ENCODE peak calls at places on chromosomes 13 and 19, in five cellular contexts. One of them, this sample, is unnamed. For H3K4me1, the result is how much of the 10 kb centered on the place peaks cover.

GRCh38 chr19:53958168-53958571 is 4.6 kb upstream of the CACNG8 start:
- DNase-seq in colonic mucosa: no peak
- DNase-seq in thoracic aorta: no peak
- DNase-seq in mucosa of descending colon: no peak
- DNase-seq in tibial artery: no peak
- DNase-seq in this sample: no peak

GRCh38 chr13:30622551-30622950 is 4.8 kb downstream of the USPL1 start:
- DNase-seq in thoracic aorta: no peak
- DNase-seq in mucosa of descending colon: no peak
- DNase-seq in tibial artery: no peak
- DNase-seq in colonic mucosa: no peak
- DNase-seq in this sample: no peak

GRCh38 chr19:40232479-40232878 is 6.0 kb upstream of the CCNP start:
- DNase-seq in colonic mucosa: no peak
- DNase-seq in mucosa of descending colon: no peak
- DNase-seq in tibial artery: peak
- DNase-seq in thoracic aorta: no peak
- DNase-seq in this sample: no peak

GRCh38 chr13:50098693-50099092 is 83.4 kb downstream of the KCNRG start:
- DNase-seq in thoracic aorta: no peak
- DNase-seq in tibial artery: no peak
- DNase-seq in colonic mucosa: no peak
- DNase-seq in mucosa of descending colon: no peak
- DNase-seq in this sample: no peak

GRCh38 chr13:49731766-49732165 is 40.5 kb upstream of the EBPL start:
- DNase-seq in tibial artery: no peak
- DNase-seq in colonic mucosa: no peak
- DNase-seq in thoracic aorta: no peak
- DNase-seq in mucosa of descending colon: no peak
- DNase-seq in this sample: no peak

GRCh38 chr13:113027095-113027494 is 58.1 kb downstream of the MCF2L start:
- DNase-seq in tibial artery: no peak
- DNase-seq in colonic mucosa: no peak
- DNase-seq in mucosa of descending colon: no peak
- DNase-seq in thoracic aorta: no peak
- DNase-seq in this sample: no peak

GRCh38 chr13:41403983-41404382 is 53.4 kb upstream of the RGCC start:
- DNase-seq in mucosa of descending colon: no peak
- DNase-seq in colonic mucosa: no peak
- DNase-seq in thoracic aorta: no peak
- DNase-seq in tibial artery: no peak
- DNase-seq in this sample: no peak

GRCh38 chr13:82011355-82011754 is 1670.4 kb upstream of the SPRY2 start:
- DNase-seq in thoracic aorta: no peak
- DNase-seq in tibial artery: no peak
- DNase-seq in mucosa of descending colon: no peak
- DNase-seq in colonic mucosa: no peak
- DNase-seq in this sample: no peak

GRCh38 chr19:35455616-35456201 is 7.7 kb downstream of the FFAR2 start:
- DNase-seq in tibial artery: no peak
- DNase-seq in mucosa of descending colon: no peak
- DNase-seq in colonic mucosa: no peak
- DNase-seq in thoracic aorta: no peak
- DNase-seq in this sample: no peak

GRCh38 chr13:93689333-93689732 is 462.7 kb downstream of the GPC6 start:
- DNase-seq in mucosa of descending colon: no peak
- DNase-seq in colonic mucosa: no peak
- DNase-seq in tibial artery: no peak
- DNase-seq in thoracic aorta: no peak
- DNase-seq in this sample: no peak

GRCh38 chr13:27956576-27957300 is 12.4 kb downstream of the CDX2 start:
- DNase-seq in thoracic aorta: no peak
- DNase-seq in colonic mucosa: peak
- DNase-seq in mucosa of descending colon: no peak
- DNase-seq in tibial artery: no peak
- DNase-seq in this sample: no peak

GRCh38 chr13:99916366-99917103 is 55.0 kb downstream of the ZIC5 start:
- DNase-seq in thoracic aorta: no peak
- DNase-seq in mucosa of descending colon: no peak
- DNase-seq in tibial artery: no peak
- DNase-seq in colonic mucosa: peak
- DNase-seq in this sample: no peak

GRCh38 chr13:59340151-59340550 is 823.6 kb downstream of the DIAPH3 start:
- DNase-seq in mucosa of descending colon: no peak
- DNase-seq in colonic mucosa: no peak
- DNase-seq in tibial artery: no peak
- DNase-seq in thoracic aorta: no peak
- DNase-seq in this sample: no peak

GRCh38 chr19:32407004-32407992 is 1.7 kb downstream of the DPY19L3 start:
- DNase-seq in colonic mucosa: no peak
- DNase-seq in thoracic aorta: no peak
- DNase-seq in tibial artery: no peak
- DNase-seq in mucosa of descending colon: no peak
- DNase-seq in this sample: no peak

GRCh38 chr19:7738023-7738422 is 6.1 kb upstream of the CLEC4G start:
- DNase-seq in colonic mucosa: no peak
- DNase-seq in thoracic aorta: no peak
- DNase-seq in mucosa of descending colon: no peak
- DNase-seq in tibial artery: no peak
- DNase-seq in this sample: no peak

GRCh38 chr19:32570081-32570785 is 10.8 kb upstream of the PDCD5 start:
- DNase-seq in mucosa of descending colon: peak
- DNase-seq in thoracic aorta: no peak
- DNase-seq in colonic mucosa: peak
- DNase-seq in tibial artery: no peak
- DNase-seq in this sample: no peak

GRCh38 chr19:42255766-42256750 is 1.1 kb upstream of the ERF start:
- DNase-seq in colonic mucosa: peak
- DNase-seq in thoracic aorta: no peak
- DNase-seq in mucosa of descending colon: peak
- DNase-seq in tibial artery: peak
- DNase-seq in this sample: peak

GRCh38 chr13:20191902-20192469 is 752 bp downstream of the GJB2 start:
- DNase-seq in tibial artery: no peak
- DNase-seq in mucosa of descending colon: peak
- DNase-seq in colonic mucosa: peak
- DNase-seq in thoracic aorta: no peak
- DNase-seq in this sample: no peak

GRCh38 chr19:401836-402535 is 7.0 kb downstream of the C2CD4C start:
- DNase-seq in colonic mucosa: no peak
- DNase-seq in mucosa of descending colon: no peak
- DNase-seq in tibial artery: no peak
- DNase-seq in thoracic aorta: no peak
- DNase-seq in this sample: no peak

GRCh38 chr19:51441410-51442390 is 16.6 kb downstream of the SIGLEC8 start:
- DNase-seq in thoracic aorta: no peak
- DNase-seq in colonic mucosa: peak
- DNase-seq in tibial artery: no peak
- DNase-seq in mucosa of descending colon: peak
- DNase-seq in this sample: no peak

GRCh38 chr13:77026255-77026782 is 640 bp downstream of the FBXL3 start:
- DNase-seq in thoracic aorta: peak
- DNase-seq in mucosa of descending colon: peak
- DNase-seq in colonic mucosa: peak
- DNase-seq in tibial artery: peak
- DNase-seq in this sample: peak

GRCh38 chr19:57771417-57771816 is 1.9 kb downstream of the ZNF586 start:
- DNase-seq in thoracic aorta: no peak
- DNase-seq in mucosa of descending colon: no peak
- DNase-seq in colonic mucosa: no peak
- DNase-seq in tibial artery: no peak
- DNase-seq in this sample: no peak

GRCh38 chr13:76708138-76708537 is 178.1 kb downstream of the KCTD12 start:
- DNase-seq in colonic mucosa: no peak
- DNase-seq in mucosa of descending colon: no peak
- DNase-seq in tibial artery: no peak
- DNase-seq in thoracic aorta: no peak
- DNase-seq in this sample: peak

GRCh38 chr13:46983881-46984280 is 87.0 kb upstream of the HTR2A start:
- DNase-seq in mucosa of descending colon: no peak
- DNase-seq in colonic mucosa: no peak
- DNase-seq in tibial artery: no peak
- DNase-seq in thoracic aorta: no peak
- DNase-seq in this sample: no peak

GRCh38 chr13:23183292-23183691 is 2.5 kb downstream of the SGCG start:
- DNase-seq in mucosa of descending colon: no peak
- DNase-seq in tibial artery: no peak
- DNase-seq in colonic mucosa: no peak
- DNase-seq in thoracic aorta: no peak
- DNase-seq in this sample: peak
- H3K4me1 ChIP-seq in mucosa of descending colon: under half
- H3K4me1 ChIP-seq in tibial artery: under half
- H3K4me1 ChIP-seq in colonic mucosa: under half
- H3K4me1 ChIP-seq in thoracic aorta: under half
- H3K4me1 ChIP-seq in this sample: under half

GRCh38 chr19:16459680-16460079 is 12.1 kb downstream of the EPS15L1 start:
- DNase-seq in colonic mucosa: no peak
- DNase-seq in tibial artery: no peak
- DNase-seq in thoracic aorta: no peak
- DNase-seq in mucosa of descending colon: no peak
- DNase-seq in this sample: no peak
- H3K4me1 ChIP-seq in colonic mucosa: under half
- H3K4me1 ChIP-seq in tibial artery: under half
- H3K4me1 ChIP-seq in thoracic aorta: under half
- H3K4me1 ChIP-seq in mucosa of descending colon: under half
- H3K4me1 ChIP-seq in this sample: half or more

DNA sequence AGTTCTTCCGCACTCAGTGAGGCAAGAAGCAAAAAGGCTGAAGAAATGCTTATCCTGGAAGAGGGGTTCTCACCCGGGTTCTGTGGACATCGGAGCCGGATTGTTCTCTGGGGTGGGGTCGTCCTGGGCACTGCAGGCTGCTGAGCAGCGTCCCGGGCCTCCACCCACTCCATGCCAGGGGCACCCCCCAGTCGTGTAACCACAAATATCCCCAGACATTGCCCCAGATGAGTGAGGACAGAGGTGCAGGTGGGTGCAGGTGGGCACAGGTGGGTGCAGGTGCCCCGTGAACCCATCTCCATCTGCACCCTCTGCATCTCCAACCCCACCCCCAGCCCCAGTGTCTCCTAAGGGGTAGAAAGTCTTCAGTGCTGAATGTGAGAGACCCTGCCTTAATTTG is 67.5 kb downstream of the GNG7 start:
- DNase-seq in colonic mucosa: no peak
- DNase-seq in tibial artery: no peak
- DNase-seq in thoracic aorta: no peak
- DNase-seq in mucosa of descending colon: no peak
- DNase-seq in this sample: no peak
- H3K4me1 ChIP-seq in colonic mucosa: under half
- H3K4me1 ChIP-seq in tibial artery: under half
- H3K4me1 ChIP-seq in thoracic aorta: under half
- H3K4me1 ChIP-seq in mucosa of descending colon: under half
- H3K4me1 ChIP-seq in this sample: under half

GRCh38 chr19:55688422-55689218 is 13.6 kb downstream of the EPN1 start:
- DNase-seq in tibial artery: no peak
- DNase-seq in colonic mucosa: peak
- DNase-seq in thoracic aorta: no peak
- DNase-seq in mucosa of descending colon: peak
- DNase-seq in this sample: peak
- H3K4me1 ChIP-seq in tibial artery: under half
- H3K4me1 ChIP-seq in colonic mucosa: under half
- H3K4me1 ChIP-seq in thoracic aorta: under half
- H3K4me1 ChIP-seq in mucosa of descending colon: half or more
- H3K4me1 ChIP-seq in this sample: under half

DNA sequence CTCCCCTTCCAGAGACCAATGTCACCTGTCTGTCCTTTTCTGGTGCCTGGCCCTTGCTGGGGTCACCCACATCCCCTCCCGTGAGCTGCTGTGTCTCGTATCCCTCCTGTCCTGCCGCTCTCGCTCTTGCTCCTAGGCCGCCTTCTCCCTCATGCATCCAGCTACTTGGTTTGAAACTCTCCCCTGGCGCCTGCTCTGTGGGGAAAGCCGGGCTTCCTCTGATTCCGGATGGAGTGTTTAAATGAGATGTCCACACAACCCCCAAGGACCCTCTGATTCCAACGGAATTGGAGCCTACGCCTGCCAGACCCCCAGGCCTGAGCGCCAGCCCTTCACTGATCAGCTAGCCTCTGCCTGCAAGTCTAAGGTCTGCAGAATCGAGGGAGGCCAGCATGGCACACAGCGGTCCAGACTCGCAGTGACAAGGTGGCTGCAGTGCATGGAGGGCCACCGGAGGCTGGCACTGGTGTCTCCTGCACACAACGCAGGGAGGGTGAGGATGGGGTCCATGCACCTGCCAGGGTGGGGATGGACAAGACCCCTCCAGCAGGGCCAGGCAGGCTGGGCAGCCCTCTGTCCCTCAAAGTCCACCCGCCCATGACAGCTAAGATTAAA is 47.2 kb downstream of the RFX2 start:
- DNase-seq in tibial artery: peak
- DNase-seq in colonic mucosa: peak
- DNase-seq in thoracic aorta: no peak
- DNase-seq in mucosa of descending colon: no peak
- DNase-seq in this sample: no peak
- H3K4me1 ChIP-seq in tibial artery: under half
- H3K4me1 ChIP-seq in colonic mucosa: under half
- H3K4me1 ChIP-seq in thoracic aorta: half or more
- H3K4me1 ChIP-seq in mucosa of descending colon: under half
- H3K4me1 ChIP-seq in this sample: half or more

GRCh38 chr13:51636349-51636890 is 52.2 kb downstream of the WDFY2 start:
- DNase-seq in tibial artery: no peak
- DNase-seq in mucosa of descending colon: no peak
- DNase-seq in colonic mucosa: no peak
- DNase-seq in thoracic aorta: no peak
- DNase-seq in this sample: no peak
- H3K4me1 ChIP-seq in tibial artery: under half
- H3K4me1 ChIP-seq in mucosa of descending colon: under half
- H3K4me1 ChIP-seq in colonic mucosa: under half
- H3K4me1 ChIP-seq in thoracic aorta: under half
- H3K4me1 ChIP-seq in this sample: half or more

DNA sequence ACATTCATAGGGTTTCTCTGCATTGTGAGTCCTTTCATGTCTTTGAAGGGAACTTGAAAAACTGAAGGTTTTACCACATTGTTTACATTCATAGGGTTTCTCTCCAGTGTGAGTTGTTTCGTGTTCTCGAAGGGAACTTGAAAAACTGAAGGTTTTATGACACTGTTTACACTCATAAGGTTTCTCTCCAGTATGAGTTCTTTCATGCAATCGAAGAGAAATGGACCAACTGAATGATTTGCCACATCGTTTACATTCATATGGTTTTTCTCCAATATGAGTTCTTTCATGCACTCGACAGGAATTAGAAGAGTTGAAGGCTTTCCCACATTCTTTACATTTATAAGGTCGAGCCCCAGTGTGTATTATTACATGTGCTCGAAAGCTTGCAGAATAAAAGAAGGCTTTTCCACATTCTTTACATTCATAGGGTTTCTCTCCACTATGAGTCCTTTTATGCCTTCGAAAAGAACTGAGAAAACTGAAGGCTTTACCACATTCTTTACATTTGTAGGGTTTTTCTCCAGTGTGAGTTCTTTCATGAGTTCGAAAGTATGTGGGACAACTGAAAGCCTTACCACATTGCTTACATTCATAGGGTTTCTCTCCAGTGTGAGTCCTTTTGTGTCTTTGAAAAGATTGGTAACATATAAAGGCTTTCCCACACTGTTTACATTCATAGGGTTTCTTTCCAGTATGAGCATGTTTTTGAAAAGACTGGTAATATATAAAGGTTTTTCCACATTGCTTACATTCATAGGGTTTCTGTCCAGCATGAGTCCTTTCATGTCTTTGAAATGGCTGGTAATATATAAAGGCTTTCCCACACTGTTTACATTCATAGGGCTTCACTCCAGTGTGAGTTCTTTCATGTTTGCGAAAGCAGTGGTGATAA is 20.7 kb downstream of the ZNF14 start:
- DNase-seq in mucosa of descending colon: no peak
- DNase-seq in thoracic aorta: no peak
- DNase-seq in colonic mucosa: no peak
- DNase-seq in tibial artery: no peak
- DNase-seq in this sample: no peak
- H3K4me1 ChIP-seq in mucosa of descending colon: under half
- H3K4me1 ChIP-seq in thoracic aorta: under half
- H3K4me1 ChIP-seq in colonic mucosa: under half
- H3K4me1 ChIP-seq in tibial artery: under half
- H3K4me1 ChIP-seq in this sample: under half